ENCODE peak calls at places on chromosomes 11 and 22, in six cellular contexts. One of them, this sample, is unnamed.

GRCh38 chr22:32127904-32128303 is 31.2 kb downstream of the C22orf42 start:
- DNase-seq in esophagus muscularis mucosa: no peak
- DNase-seq in psoas muscle: no peak
- DNase-seq in astrocyte of the spinal cord: no peak
- DNase-seq in mucosa of descending colon: no peak
- DNase-seq in neural crest cell: no peak
- DNase-seq in this sample: no peak

GRCh38 chr11:130209128-130209932 is 49.7 kb downstream of the ST14 start:
- DNase-seq in neural crest cell: no peak
- DNase-seq in esophagus muscularis mucosa: no peak
- DNase-seq in psoas muscle: no peak
- DNase-seq in astrocyte of the spinal cord: no peak
- DNase-seq in mucosa of descending colon: peak
- DNase-seq in this sample: peak

GRCh38 chr11:114162719-114163123 is 103.2 kb downstream of the ZBTB16 start:
- DNase-seq in mucosa of descending colon: peak
- DNase-seq in astrocyte of the spinal cord: peak
- DNase-seq in neural crest cell: no peak
- DNase-seq in psoas muscle: peak
- DNase-seq in esophagus muscularis mucosa: peak
- DNase-seq in this sample: no peak

GRCh38 chr22:33666661-33667619 is 253.3 kb downstream of the LARGE1 start:
- DNase-seq in astrocyte of the spinal cord: no peak
- DNase-seq in esophagus muscularis mucosa: no peak
- DNase-seq in mucosa of descending colon: no peak
- DNase-seq in psoas muscle: no peak
- DNase-seq in neural crest cell: no peak
- DNase-seq in this sample: no peak

GRCh38 chr11:62850911-62851806 is 11.8 kb upstream of the WDR74 start:
- DNase-seq in esophagus muscularis mucosa: no peak
- DNase-seq in psoas muscle: no peak
- DNase-seq in astrocyte of the spinal cord: no peak
- DNase-seq in neural crest cell: no peak
- DNase-seq in mucosa of descending colon: no peak
- DNase-seq in this sample: no peak

GRCh38 chr11:18173225-18173866 is 709 bp downstream of the MRGPRX4 start:
- DNase-seq in neural crest cell: no peak
- DNase-seq in esophagus muscularis mucosa: no peak
- DNase-seq in mucosa of descending colon: no peak
- DNase-seq in astrocyte of the spinal cord: no peak
- DNase-seq in psoas muscle: no peak
- DNase-seq in this sample: no peak

GRCh38 chr22:24945430-24945829 is 1.1 kb downstream of the LHFPL7 start:
- DNase-seq in astrocyte of the spinal cord: no peak
- DNase-seq in psoas muscle: no peak
- DNase-seq in mucosa of descending colon: no peak
- DNase-seq in neural crest cell: no peak
- DNase-seq in esophagus muscularis mucosa: no peak
- DNase-seq in this sample: no peak

GRCh38 chr11:88418508-88418907 is 81.0 kb upstream of the CTSC start:
- DNase-seq in psoas muscle: no peak
- DNase-seq in astrocyte of the spinal cord: no peak
- DNase-seq in esophagus muscularis mucosa: no peak
- DNase-seq in neural crest cell: no peak
- DNase-seq in mucosa of descending colon: no peak
- DNase-seq in this sample: no peak

GRCh38 chr11:133228406-133229330 is 303.6 kb downstream of the OPCML start:
- DNase-seq in mucosa of descending colon: peak
- DNase-seq in esophagus muscularis mucosa: no peak
- DNase-seq in astrocyte of the spinal cord: no peak
- DNase-seq in psoas muscle: peak
- DNase-seq in neural crest cell: no peak
- DNase-seq in this sample: no peak

GRCh38 chr11:2526808-2527381 is 82.1 kb downstream of the KCNQ1 start:
- DNase-seq in esophagus muscularis mucosa: no peak
- DNase-seq in mucosa of descending colon: peak
- DNase-seq in astrocyte of the spinal cord: no peak
- DNase-seq in psoas muscle: peak
- DNase-seq in neural crest cell: no peak
- DNase-seq in this sample: peak
- TF ChIP-seq CTCF in esophagus muscularis mucosa: no peak
- TF ChIP-seq CTCF in mucosa of descending colon: peak
- TF ChIP-seq CTCF in astrocyte of the spinal cord: no peak
- TF ChIP-seq CTCF in psoas muscle: no peak
- TF ChIP-seq CTCF in neural crest cell: no peak
- TF ChIP-seq CTCF in this sample: peak

DNA sequence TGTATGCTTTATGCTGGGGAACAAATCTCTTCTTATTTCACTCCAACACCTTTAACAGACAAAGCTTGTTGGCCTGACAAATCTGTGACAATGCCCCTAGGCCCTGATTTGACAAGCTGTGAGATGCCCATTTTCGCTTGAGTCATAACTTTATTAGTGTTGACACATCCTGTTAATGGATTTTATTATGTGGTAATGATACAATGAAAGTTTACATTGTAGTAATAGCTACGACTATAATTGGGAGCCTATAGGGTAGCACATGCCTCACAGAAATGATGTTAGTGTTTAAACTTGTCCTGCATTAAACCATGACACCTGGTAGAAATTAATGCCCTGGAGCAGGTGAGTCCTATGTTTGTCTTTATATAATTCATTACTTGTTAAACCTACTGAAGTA is 3.3 kb upstream of the MMP10 start:
- DNase-seq in neural crest cell: no peak
- DNase-seq in mucosa of descending colon: no peak
- DNase-seq in esophagus muscularis mucosa: no peak
- DNase-seq in psoas muscle: no peak
- DNase-seq in astrocyte of the spinal cord: no peak
- DNase-seq in this sample: no peak
- TF ChIP-seq CTCF in neural crest cell: no peak
- TF ChIP-seq CTCF in mucosa of descending colon: no peak
- TF ChIP-seq CTCF in esophagus muscularis mucosa: no peak
- TF ChIP-seq CTCF in psoas muscle: no peak
- TF ChIP-seq CTCF in astrocyte of the spinal cord: no peak
- TF ChIP-seq CTCF in this sample: no peak

DNA sequence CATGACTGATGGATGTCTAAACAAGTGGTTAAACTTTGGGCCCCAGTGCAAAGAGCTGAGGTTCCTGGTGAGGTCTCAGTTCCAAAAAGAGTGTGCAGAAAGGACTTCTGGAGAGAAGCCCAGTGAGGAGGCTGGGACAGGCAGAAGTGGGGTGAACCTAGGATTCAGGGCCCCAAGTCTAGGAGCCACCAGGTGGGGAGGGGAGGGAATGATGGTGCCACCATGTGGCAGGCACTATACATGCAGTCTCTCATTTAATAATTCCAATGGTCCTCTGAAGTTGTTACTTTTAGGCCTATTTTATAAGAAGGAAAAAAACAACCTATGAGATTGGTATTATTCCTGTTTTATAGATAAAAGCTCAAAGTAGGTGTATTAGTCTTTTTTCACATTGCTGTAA is 102.0 kb downstream of the INSC start:
- DNase-seq in neural crest cell: no peak
- DNase-seq in psoas muscle: no peak
- DNase-seq in esophagus muscularis mucosa: no peak
- DNase-seq in mucosa of descending colon: no peak
- DNase-seq in astrocyte of the spinal cord: no peak
- DNase-seq in this sample: no peak
- TF ChIP-seq CTCF in neural crest cell: peak
- TF ChIP-seq CTCF in psoas muscle: no peak
- TF ChIP-seq CTCF in esophagus muscularis mucosa: no peak
- TF ChIP-seq CTCF in mucosa of descending colon: no peak
- TF ChIP-seq CTCF in astrocyte of the spinal cord: peak
- TF ChIP-seq CTCF in this sample: peak

GRCh38 chr11:27700351-27701261 is at the start of gene BDNF:
- DNase-seq in neural crest cell: no peak
- DNase-seq in psoas muscle: peak
- DNase-seq in mucosa of descending colon: peak
- DNase-seq in astrocyte of the spinal cord: peak
- DNase-seq in esophagus muscularis mucosa: no peak
- DNase-seq in this sample: peak
- TF ChIP-seq CTCF in neural crest cell: no peak
- TF ChIP-seq CTCF in psoas muscle: no peak
- TF ChIP-seq CTCF in mucosa of descending colon: no peak
- TF ChIP-seq CTCF in astrocyte of the spinal cord: no peak
- TF ChIP-seq CTCF in esophagus muscularis mucosa: no peak
- TF ChIP-seq CTCF in this sample: no peak

DNA sequence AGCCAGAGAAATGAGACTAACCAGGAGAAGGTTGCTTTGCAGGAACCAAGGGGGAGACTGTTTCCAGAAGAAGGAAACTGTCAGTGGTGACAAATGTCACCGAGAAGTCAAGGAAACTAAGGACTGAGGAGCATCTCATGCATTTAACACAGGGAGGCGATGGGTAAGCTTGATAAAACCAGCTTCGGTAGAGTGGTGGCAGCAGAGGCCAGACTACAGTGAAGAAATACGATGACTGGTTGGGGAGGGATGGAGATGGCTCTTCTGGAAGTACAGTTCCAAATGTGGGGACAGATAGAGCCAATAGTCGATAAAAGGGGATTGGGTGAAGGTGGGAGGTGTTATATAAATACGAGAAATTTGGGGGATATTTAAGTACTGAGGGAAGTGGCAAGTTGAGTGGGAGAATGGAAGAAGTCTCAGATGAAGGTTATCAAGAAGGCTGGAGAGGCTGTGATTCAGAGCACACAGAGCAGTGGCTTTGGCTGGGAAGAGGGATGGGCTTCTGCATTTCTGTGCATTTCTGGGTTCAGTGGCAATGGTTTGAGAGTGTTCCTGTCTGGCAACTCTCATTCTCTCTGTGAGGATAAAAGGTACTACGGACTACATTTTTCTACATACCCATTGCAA is 29.2 kb downstream of the SC5D start:
- DNase-seq in esophagus muscularis mucosa: no peak
- DNase-seq in mucosa of descending colon: peak
- DNase-seq in astrocyte of the spinal cord: peak
- DNase-seq in neural crest cell: no peak
- DNase-seq in psoas muscle: no peak
- DNase-seq in this sample: no peak
- TF ChIP-seq CTCF in esophagus muscularis mucosa: peak
- TF ChIP-seq CTCF in mucosa of descending colon: peak
- TF ChIP-seq CTCF in astrocyte of the spinal cord: peak
- TF ChIP-seq CTCF in neural crest cell: no peak
- TF ChIP-seq CTCF in psoas muscle: peak
- TF ChIP-seq CTCF in this sample: no peak

DNA sequence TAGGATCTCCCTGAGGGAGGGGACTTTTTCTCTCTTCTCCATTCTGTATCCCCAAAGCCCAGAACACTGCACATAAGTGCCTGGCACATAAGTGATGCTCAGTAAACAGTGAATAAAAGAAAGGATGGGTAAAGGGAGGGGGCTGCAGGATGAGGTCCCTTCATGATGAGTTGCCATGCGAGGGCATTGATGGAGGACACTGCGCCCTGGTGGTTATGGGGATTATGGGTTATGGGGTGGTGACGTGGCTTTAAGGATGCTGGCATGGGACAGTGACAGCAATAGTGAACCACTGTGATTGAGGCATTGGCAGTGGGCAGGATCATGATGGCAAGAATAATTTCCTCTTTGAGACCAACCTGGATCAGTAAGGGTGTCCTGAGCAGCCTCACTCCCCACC is 43.9 kb upstream of the LRRC32 start:
- DNase-seq in neural crest cell: no peak
- DNase-seq in psoas muscle: no peak
- DNase-seq in esophagus muscularis mucosa: no peak
- DNase-seq in astrocyte of the spinal cord: no peak
- DNase-seq in mucosa of descending colon: no peak
- DNase-seq in this sample: no peak
- TF ChIP-seq CTCF in neural crest cell: no peak
- TF ChIP-seq CTCF in psoas muscle: no peak
- TF ChIP-seq CTCF in esophagus muscularis mucosa: no peak
- TF ChIP-seq CTCF in astrocyte of the spinal cord: no peak
- TF ChIP-seq CTCF in mucosa of descending colon: no peak
- TF ChIP-seq CTCF in this sample: no peak

DNA sequence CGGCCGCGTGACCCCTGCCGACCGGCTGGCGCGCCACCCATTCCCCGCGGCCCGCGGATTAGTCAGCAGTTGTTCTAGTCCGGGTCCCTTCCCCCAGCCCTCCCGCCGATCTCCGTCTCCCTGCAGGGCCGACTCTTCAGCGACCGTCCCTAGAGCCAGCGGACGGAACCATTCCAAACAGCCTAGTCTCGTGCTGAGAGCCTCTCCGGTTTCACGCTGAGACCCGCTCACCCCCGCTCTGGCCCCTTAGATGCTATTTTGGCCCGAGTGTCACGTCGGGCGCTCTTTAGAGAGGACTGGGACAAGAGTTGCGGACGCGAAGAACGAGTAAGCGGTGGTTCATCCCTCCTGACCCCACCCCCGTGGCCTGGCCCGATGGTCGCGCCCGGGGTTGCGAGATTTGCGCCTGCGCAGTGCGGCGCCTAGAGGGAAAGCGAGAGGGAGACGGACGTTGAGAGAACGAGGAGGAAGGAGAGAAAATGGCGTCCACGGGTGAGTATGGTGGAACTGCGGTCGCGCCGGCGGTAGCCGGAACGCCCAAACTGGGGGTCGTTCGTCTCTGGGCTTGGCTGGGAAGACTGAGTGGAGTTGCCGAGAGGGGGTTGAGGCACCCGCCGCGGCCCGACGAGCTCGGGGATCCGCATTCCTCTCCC is at the start of the genes EWSR1 and RHBDD3:
- DNase-seq in psoas muscle: peak
- DNase-seq in astrocyte of the spinal cord: peak
- DNase-seq in mucosa of descending colon: peak
- DNase-seq in esophagus muscularis mucosa: peak
- DNase-seq in neural crest cell: peak
- DNase-seq in this sample: peak
- TF ChIP-seq CTCF in psoas muscle: no peak
- TF ChIP-seq CTCF in astrocyte of the spinal cord: no peak
- TF ChIP-seq CTCF in mucosa of descending colon: no peak
- TF ChIP-seq CTCF in esophagus muscularis mucosa: peak
- TF ChIP-seq CTCF in neural crest cell: no peak
- TF ChIP-seq CTCF in this sample: no peak